ENCODE peak calls at places on chromosomes 7 and 10, in five cellular contexts. J is body of pancreas, H is lower lobe of right lung, M is upper lobe of left lung, W is neural progenitor cell. C is an unnamed sample.

GRCh38 chr10:115831025-115831424 is 442.0 kb downstream of the GFRA1 start:
- DNase-seq in J (no peak), H (no peak), M (no peak), W (no peak), C (no peak)

GRCh38 chr7:127322832-127323231 is 69.7 kb downstream of the ZNF800 start:
- DNase-seq in J (no peak), H (no peak), M (no peak), W (peak; percentile 8), C (no peak)

GRCh38 chr7:157407512-157408257 is 70.9 kb downstream of the DNAJB6 start:
- DNase-seq in J (no peak), H (no peak), M (no peak), W (no peak), C (no peak)

GRCh38 chr10:43120948-43121290 is 17.3 kb upstream of the CSGALNACT2 start:
- DNase-seq in J (no peak), H (peak; percentile 66), M (peak; percentile 71), W (no peak), C (peak; percentile 88)

GRCh38 chr7:128322040-128322643 is 21.6 kb downstream of the RBM28 start:
- DNase-seq in J (no peak), H (no peak), M (no peak), W (peak; percentile 34), C (peak; percentile 41)

GRCh38 chr10:22701132-22701851 is 13.1 kb downstream of the PIP4K2A start:
- DNase-seq in J (no peak), H (no peak), M (no peak), W (no peak), C (no peak)

GRCh38 chr10:125123363-125124113 is 36.8 kb downstream of the CTBP2 start:
- DNase-seq in J (peak; percentile 95), H (peak; percentile 76), M (peak; percentile 67), W (no peak), C (no peak)

GRCh38 chr10:97481071-97481470 is 17.2 kb downstream of the MMS19 start:
- DNase-seq in J (no peak), H (no peak), M (peak; percentile 73), W (no peak), C (no peak)

GRCh38 chr7:36607741-36608140 is 116.6 kb downstream of the AOAH start:
- DNase-seq in J (no peak), H (peak; percentile 64), M (peak; percentile 79), W (no peak), C (no peak)

GRCh38 chr7:71424166-71424803 is 292.3 kb downstream of the GALNT17 start:
- DNase-seq in J (no peak), H (no peak), M (no peak), W (no peak), C (no peak)

GRCh38 chr7:73680501-73680900 is 2.8 kb downstream of the DNAJC30 start:
- DNase-seq in J (no peak), H (no peak), M (no peak), W (no peak), C (no peak)

GRCh38 chr7:40057292-40057691 is 77.1 kb downstream of the MPLKIP start:
- DNase-seq in J (peak; percentile 29), H (no peak), M (peak; percentile 72), W (no peak), C (no peak)

GRCh38 chr7:65238785-65239184 is 134.9 kb upstream of the ZNF92 start:
- DNase-seq in J (no peak), H (no peak), M (no peak), W (no peak), C (no peak)

GRCh38 chr7:697259-697615 is 29.3 kb upstream of the DNAAF5 start:
- DNase-seq in J (no peak), H (no peak), M (no peak), W (no peak), C (no peak)

GRCh38 chr7:51019231-51019844 is 236.6 kb upstream of the GRB10 start:
- DNase-seq in J (peak; percentile 39), H (no peak), M (no peak), W (no peak), C (no peak)

GRCh38 chr10:3226960-3227724 is 54.6 kb upstream of the PITRM1 start:
- DNase-seq in J (no peak), H (no peak), M (no peak), W (no peak), C (no peak)

GRCh38 chr10:6114758-6115410 is 26.1 kb downstream of the RBM17 start:
- DNase-seq in J (peak; percentile 50), H (no peak), M (no peak), W (no peak), C (no peak)

GRCh38 chr10:122086416-122087240 is 97.7 kb downstream of the TACC2 start:
- DNase-seq in J (no peak), H (no peak), M (no peak), W (no peak), C (no peak)

GRCh38 chr10:21517134-21517982 is 8.1 kb downstream of the SKIDA1 start:
- DNase-seq in J (peak; percentile 70), H (peak; percentile 71), M (peak; percentile 63), W (peak; percentile 86), C (peak; percentile 31)
- TF ChIP-seq CTCF in J (peak; percentile 7), H (no peak), M (no peak), W (no peak), C (no peak)

GRCh38 chr7:155789001-155789725 is 23.1 kb downstream of the SHH start:
- DNase-seq in J (no peak), H (no peak), M (no peak), W (no peak), C (no peak)
- TF ChIP-seq CTCF in J (no peak), H (no peak), M (no peak), W (no peak), C (no peak)

GRCh38 chr7:149261321-149261828 is 621 bp upstream of the ZNF783 start:
- DNase-seq in J (no peak), H (no peak), M (no peak), W (peak; percentile 22), C (peak; percentile 44)
- TF ChIP-seq CTCF in J (no peak), H (no peak), M (no peak), W (no peak), C (no peak)

GRCh38 chr10:77419979-77420378 is 217.6 kb downstream of the KCNMA1 start:
- DNase-seq in J (no peak), H (no peak), M (no peak), W (no peak), C (no peak)
- TF ChIP-seq CTCF in J (no peak), H (no peak), M (no peak), W (no peak), C (no peak)

GRCh38 chr7:132383962-132384361 is 192.3 kb downstream of the PLXNA4 start:
- DNase-seq in J (no peak), H (no peak), M (no peak), W (no peak), C (no peak)
- TF ChIP-seq CTCF in J (no peak), H (no peak), M (no peak), W (no peak), C (no peak)

GRCh38 chr7:100401811-100402210 is 26.7 kb downstream of the ZCWPW1 start:
- DNase-seq in J (no peak), H (no peak), M (no peak), W (no peak), C (no peak)

GRCh38 chr7:100400041-100400440 is 26.8 kb downstream of the PILRA start:
- DNase-seq in J (no peak), H (no peak), M (no peak), W (no peak), C (no peak)

GRCh38 chr7:100402241-100402640 is 26.3 kb downstream of the ZCWPW1 start:
- DNase-seq in J (no peak), H (no peak), M (no peak), W (no peak), C (no peak)

GRCh38 chr7:100398239-100398638 is 25.0 kb downstream of the PILRA start:
- DNase-seq in J (no peak), H (no peak), M (no peak), W (no peak), C (no peak)

GRCh38 chr7:100400656-100401055 is 27.4 kb downstream of the PILRA start:
- DNase-seq in J (no peak), H (no peak), M (no peak), W (peak; percentile 69), C (peak; percentile 43)
- TF ChIP-seq CTCF in J (no peak), H (no peak), M (no peak), W (peak; percentile 50), C (no peak)

DNA sequence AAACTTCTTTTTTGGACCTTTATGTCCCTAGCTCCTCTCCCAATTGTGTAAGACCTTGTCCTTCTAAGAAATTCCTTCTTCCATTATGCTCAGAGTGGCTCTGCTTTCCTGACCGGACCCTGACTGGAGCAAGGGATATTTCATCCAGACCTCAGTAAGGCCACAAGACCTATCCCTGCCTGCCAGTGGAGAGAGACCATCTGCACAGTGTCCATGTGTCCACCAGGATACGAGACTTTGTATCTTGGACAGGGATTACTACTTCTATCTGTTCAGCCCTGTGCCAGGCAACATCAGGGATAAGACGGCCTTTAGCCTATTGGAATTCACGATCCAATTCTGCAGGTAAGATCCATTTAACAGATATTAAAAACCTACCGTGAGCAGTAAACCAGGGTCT is 7.2 kb upstream of the ATOH7 start:
- DNase-seq in J (no peak), H (no peak), M (no peak), W (no peak), C (no peak)
- TF ChIP-seq CTCF in J (no peak), H (no peak), M (no peak), W (no peak), C (no peak)

GRCh38 chr10:88039496-88040200 is 176.2 kb downstream of the PTEN start:
- DNase-seq in J (no peak), H (no peak), M (no peak), W (no peak), C (no peak)
- TF ChIP-seq CTCF in J (no peak), H (no peak), M (no peak), W (no peak), C (no peak)